ENCODE peak calls at places on chromosomes 5 and 9, in four cellular contexts. V is suprapubic skin, W is A549, O is sigmoid colon. K is an unnamed sample.

GRCh38 chr5:169174923-169175322 is 126.0 kb downstream of the SLIT3 start:
- DNase-seq in V (no peak), W (no peak), O (no peak), K (no peak)

GRCh38 chr5:17252543-17252942 is 35.1 kb downstream of the BASP1 start:
- DNase-seq in V (no peak), W (no peak), O (no peak), K (no peak)

GRCh38 chr9:95852059-95853032 is 23.1 kb upstream of the ERCC6L2 start:
- DNase-seq in V (no peak), W (peak), O (no peak), K (peak)

GRCh38 chr9:14062449-14063187 is 251.3 kb downstream of the NFIB start:
- DNase-seq in V (no peak), W (no peak), O (no peak), K (no peak)

GRCh38 chr9:6538666-6539071 is 106.9 kb downstream of the GLDC start:
- DNase-seq in V (no peak), W (no peak), O (no peak), K (peak)

GRCh38 chr5:14286007-14286406 is 142.9 kb downstream of the TRIO start:
- DNase-seq in V (no peak), W (no peak), O (no peak), K (no peak)

GRCh38 chr9:87379300-87379699 is 118.4 kb upstream of the DAPK1 start:
- DNase-seq in V (no peak), W (no peak), O (no peak), K (no peak)

GRCh38 chr9:105901514-105902109 is 207.3 kb downstream of the TMEM38B start:
- DNase-seq in V (no peak), W (peak), O (no peak), K (peak)

GRCh38 chr9:135079676-135080075 is 7.8 kb upstream of the OLFM1 start:
- DNase-seq in V (peak), W (no peak), O (peak), K (no peak)

GRCh38 chr9:22055090-22055489 is 46.0 kb upstream of the CDKN2B start:
- DNase-seq in V (no peak), W (no peak), O (no peak), K (no peak)

GRCh38 chr5:16855475-16855874 is 80.6 kb downstream of the MYO10 start:
- DNase-seq in V (no peak), W (no peak), O (no peak), K (no peak)

GRCh38 chr5:132479073-132479811 is 11.3 kb downstream of the IRF1 start:
- DNase-seq in V (no peak), W (no peak), O (peak), K (no peak)

GRCh38 chr5:94660506-94660905 is 42.0 kb downstream of the SLF1 start:
- DNase-seq in V (no peak), W (no peak), O (no peak), K (no peak)

GRCh38 chr5:82396871-82397514 is 118.8 kb upstream of the RPS23 start:
- DNase-seq in V (no peak), W (peak), O (peak), K (peak)

GRCh38 chr5:172868924-172869565 is 35.0 kb downstream of the ERGIC1 start:
- DNase-seq in V (peak), W (peak), O (peak), K (peak)
- TF ChIP-seq POLR2A in V (no peak), W (no peak), O (peak), K (no peak)

DNA sequence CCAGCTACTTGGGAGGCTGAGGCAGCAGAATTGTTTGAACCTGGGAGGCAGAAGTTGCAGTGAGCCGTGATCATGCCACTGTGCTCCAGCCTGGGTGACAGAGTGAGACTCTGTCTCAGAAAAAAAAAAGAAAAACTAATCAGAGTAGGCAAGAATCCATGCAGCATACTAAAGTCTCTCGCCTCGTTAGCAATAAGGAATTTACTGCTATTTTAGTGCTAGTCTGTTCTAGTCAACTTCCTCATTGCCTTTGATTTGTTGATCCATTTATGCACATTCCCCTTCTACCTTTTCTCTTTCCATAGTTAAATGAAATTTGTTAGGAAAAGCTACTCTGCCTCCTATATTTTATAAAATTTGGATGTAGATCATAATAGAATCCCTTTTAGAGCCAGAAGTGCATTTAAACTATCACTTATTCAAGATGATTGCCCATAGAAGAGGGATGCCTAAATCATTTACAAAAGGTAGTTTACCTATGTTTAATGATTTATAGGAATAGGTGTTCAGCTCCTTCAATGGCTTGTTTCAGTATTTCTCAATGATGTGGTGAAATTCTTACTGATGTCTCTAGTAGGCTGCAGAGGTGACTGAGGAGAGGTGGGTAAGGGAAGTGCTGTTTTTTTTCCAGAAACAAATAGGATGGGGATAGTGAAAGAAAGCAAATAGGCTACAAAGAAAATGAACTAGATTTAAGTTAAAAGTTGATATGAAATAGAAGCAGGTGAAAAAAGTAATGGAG is 1.9 kb downstream of the LRRC19 start:
- DNase-seq in V (no peak), W (no peak), O (no peak), K (no peak)
- TF ChIP-seq POLR2A in V (no peak), W (no peak), O (no peak), K (no peak)

GRCh38 chr5:111756701-111757581 is at the start of gene NREP:
- DNase-seq in V (peak), W (peak), O (peak), K (peak)
- TF ChIP-seq POLR2A in V (no peak), W (no peak), O (peak), K (no peak)

DNA sequence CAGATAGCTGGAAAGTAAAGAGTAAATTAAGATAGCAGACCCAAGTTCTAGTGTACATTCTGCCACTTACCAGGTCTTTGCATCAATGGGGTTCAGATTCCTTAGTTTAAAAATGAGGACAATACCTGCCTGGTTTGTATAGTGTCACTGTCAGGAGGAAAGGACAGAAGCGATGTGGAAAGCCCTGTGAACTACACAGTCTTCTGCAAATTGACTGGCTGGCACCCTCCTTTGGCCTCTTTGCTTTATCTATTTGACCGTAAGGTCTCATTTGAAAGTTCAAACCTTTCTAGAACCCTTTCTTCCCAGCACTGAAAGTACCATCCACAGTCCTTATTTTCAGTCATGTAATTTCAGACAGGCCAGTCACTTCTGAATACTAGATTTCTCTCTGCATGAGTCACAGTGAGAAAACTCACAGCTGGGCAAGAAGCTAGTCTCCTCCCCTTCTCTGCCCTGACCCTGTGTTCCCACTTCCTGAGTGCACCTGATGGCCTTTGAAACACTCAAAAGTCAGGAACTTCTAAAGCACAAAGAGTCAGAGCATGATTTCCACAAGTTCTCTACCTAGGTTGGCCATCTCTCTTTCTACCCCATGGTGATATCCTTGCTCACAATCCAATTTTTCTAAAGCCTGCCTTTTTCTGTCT is 91.3 kb upstream of the RASEF start:
- DNase-seq in V (no peak), W (no peak), O (no peak), K (peak)
- TF ChIP-seq POLR2A in V (no peak), W (no peak), O (no peak), K (no peak)

GRCh38 chr9:34990908-34991832 is 1.6 kb downstream of the DNAJB5 start:
- DNase-seq in V (peak), W (no peak), O (no peak), K (no peak)

GRCh38 chr9:34989056-34989945 is at the start of gene DNAJB5:
- DNase-seq in V (peak), W (peak), O (peak), K (peak)

GRCh38 chr9:34991833-34992375 is 2.4 kb downstream of the DNAJB5 start:
- DNase-seq in V (peak), W (peak), O (peak), K (peak)

GRCh38 chr9:34988218-34989055 is 1.1 kb upstream of the DNAJB5 start:
- DNase-seq in V (no peak), W (no peak), O (no peak), K (no peak)

GRCh38 chr9:34989946-34990635 is 546 bp downstream of the DNAJB5 start:
- DNase-seq in V (peak), W (no peak), O (peak), K (peak)
- TF ChIP-seq POLR2A in V (no peak), W (no peak), O (peak), K (no peak)

GRCh38 chr5:109411175-109411514 is 1.4 kb upstream of the PJA2 start:
- DNase-seq in V (no peak), W (no peak), O (no peak), K (no peak)

GRCh38 chr5:109409844-109410388 is at the start of gene PJA2:
- DNase-seq in V (peak), W (peak), O (peak), K (peak)

GRCh38 chr5:109410389-109411174 is 808 bp upstream of the PJA2 start:
- DNase-seq in V (peak), W (peak), O (peak), K (peak)

GRCh38 chr5:109407913-109408312 is 1.9 kb downstream of the PJA2 start:
- DNase-seq in V (no peak), W (no peak), O (no peak), K (no peak)

GRCh38 chr5:109409061-109409843 is 522 bp downstream of the PJA2 start:
- DNase-seq in V (peak), W (peak), O (peak), K (peak)
- TF ChIP-seq POLR2A in V (peak), W (no peak), O (no peak), K (peak)

GRCh38 chr5:67182406-67182805 is 14.2 kb downstream of the CD180 start:
- DNase-seq in V (peak), W (peak), O (peak), K (peak)
- TF ChIP-seq POLR2A in V (no peak), W (no peak), O (no peak), K (no peak)

GRCh38 chr9:69671904-69672827 is at the start of gene APBA1:
- DNase-seq in V (peak), W (peak), O (peak), K (peak)
- TF ChIP-seq POLR2A in V (no peak), W (no peak), O (no peak), K (peak)

K was measured in H54.